ENCODE peak calls at places on chromosomes 16 and 17, in six cellular contexts. M, L, F, W, Y and O are unnamed samples.

GRCh38 chr17:55067697-55068439 is 99.3 kb downstream of the STXBP4 start:
- DNase-seq in M (no peak), W (no peak), L (peak), Y (no peak), F (no peak), O (no peak)

GRCh38 chr16:19555938-19556778 is 655 bp downstream of the VPS35L start:
- DNase-seq in M (no peak), Y (peak), L (peak), W (no peak), F (no peak), O (peak)

GRCh38 chr17:2102931-2103398 is 48.1 kb downstream of the HIC1 start:
- DNase-seq in W (no peak), M (no peak), F (no peak), Y (no peak), L (peak), O (no peak)

GRCh38 chr17:34556951-34557350 is 22.4 kb upstream of the TMEM132E start:
- DNase-seq in L (no peak), Y (no peak), W (no peak), M (no peak), F (no peak), O (no peak)

GRCh38 chr17:79087428-79088143 is 13.0 kb downstream of the ENGASE start:
- DNase-seq in F (peak), Y (peak), M (peak), L (peak), W (peak), O (peak)

GRCh38 chr17:57701121-57701520 is 44.0 kb downstream of the CCDC182 start:
- DNase-seq in M (no peak), Y (no peak), F (no peak), W (no peak), L (no peak), O (no peak)

GRCh38 chr16:3998793-3999478 is 117.3 kb downstream of the ADCY9 start:
- DNase-seq in F (no peak), M (no peak), W (no peak), Y (no peak), L (peak), O (no peak)

GRCh38 chr16:72467157-72467759 is 295.3 kb upstream of the PMFBP1 start:
- DNase-seq in W (no peak), L (peak), M (no peak), F (no peak), Y (peak), O (peak)

GRCh38 chr17:62644487-62645173 is 17.2 kb downstream of the MRC2 start:
- DNase-seq in W (no peak), L (no peak), Y (peak), M (no peak), F (no peak), O (no peak)

GRCh38 chr17:70848785-70849184 is 679.5 kb downstream of the KCNJ2 start:
- DNase-seq in L (peak), W (no peak), M (no peak), Y (no peak), F (no peak), O (no peak)

GRCh38 chr17:76515291-76515949 is 14.2 kb upstream of the RHBDF2 start:
- DNase-seq in M (peak), F (peak), L (peak), W (peak), Y (no peak), O (no peak)

GRCh38 chr17:4043862-4044261 is 79.6 kb upstream of the ATP2A3 start:
- DNase-seq in F (no peak), W (no peak), Y (no peak), M (peak), L (no peak), O (no peak)

GRCh38 chr16:31108794-31109558 is 790 bp downstream of the BCKDK start:
- DNase-seq in W (no peak), Y (no peak), F (no peak), L (no peak), M (no peak), O (no peak)

GRCh38 chr16:80656731-80657150 is 115.9 kb downstream of the DYNLRB2 start:
- DNase-seq in Y (no peak), W (no peak), L (no peak), F (no peak), M (no peak), O (no peak)

GRCh38 chr16:88969361-88969831 is 7.6 kb downstream of the CBFA2T3 start:
- DNase-seq in F (no peak), L (no peak), Y (no peak), M (no peak), W (no peak), O (no peak)

GRCh38 chr16:20897253-20897896 is 2.8 kb downstream of the DCUN1D3 start:
- DNase-seq in M (peak), L (peak), F (no peak), Y (no peak), W (no peak), O (no peak)

GRCh38 chr17:2814499-2815341 is 18.5 kb downstream of the RAP1GAP2 start:
- DNase-seq in Y (peak), M (peak), L (no peak), W (peak), F (peak), O (no peak)

GRCh38 chr17:3976675-3977171 is 12.5 kb upstream of the ATP2A3 start:
- DNase-seq in Y (no peak), M (peak), W (peak), L (no peak), F (peak), O (no peak)

GRCh38 chr16:78405833-78406232 is 306.4 kb downstream of the WWOX start:
- DNase-seq in W (no peak), L (no peak), F (no peak), Y (no peak), M (no peak), O (no peak)
- TF ChIP-seq CTCF in W (no peak), L (no peak), F (no peak), Y (no peak), M (no peak), O (no peak)

GRCh38 chr16:2858245-2859025 is 465 bp upstream of the PRSS22 start:
- DNase-seq in L (no peak), F (no peak), Y (peak), W (no peak), M (peak), O (no peak)
- TF ChIP-seq CTCF in L (no peak), F (no peak), Y (peak), W (no peak), M (no peak), O (no peak)

DNA sequence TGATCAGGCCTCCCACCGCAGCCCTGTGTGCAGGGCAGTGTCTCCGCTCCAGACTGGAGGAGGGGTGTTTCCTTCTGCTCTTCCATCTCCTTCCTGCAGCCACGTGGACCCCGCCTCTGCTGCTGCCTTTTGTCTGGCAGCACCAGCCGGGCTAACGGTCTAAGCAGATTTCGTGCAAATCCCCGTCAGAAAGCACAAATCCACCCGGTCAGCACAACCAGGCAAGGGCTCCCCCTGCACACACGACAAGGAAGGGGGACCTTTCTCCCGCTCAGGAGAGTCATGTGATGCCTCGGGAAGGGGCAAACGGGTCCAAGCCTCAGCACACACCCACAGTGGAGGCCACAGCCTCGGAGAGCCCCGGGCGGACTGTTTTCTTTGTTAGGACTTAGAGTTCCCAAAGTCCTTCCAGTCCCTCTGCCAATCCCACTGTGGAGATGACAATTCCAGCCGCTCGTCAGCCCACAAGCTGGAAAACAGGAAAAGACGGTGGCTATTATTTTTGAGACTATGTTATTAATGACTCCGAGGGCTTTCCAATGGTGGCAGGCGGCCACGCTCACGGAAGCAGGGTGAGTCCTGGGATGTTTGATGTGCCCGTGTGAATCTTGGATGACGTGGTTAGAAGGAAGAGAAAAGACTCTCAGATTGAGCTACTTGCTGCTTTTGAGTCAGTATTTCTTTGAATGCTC is 22.5 kb upstream of the MEAK7 start:
- DNase-seq in Y (no peak), L (peak), M (no peak), F (peak), W (no peak), O (no peak)
- TF ChIP-seq CTCF in Y (no peak), L (no peak), M (no peak), F (no peak), W (no peak), O (no peak)

GRCh38 chr16:48194828-48195566 is 39.2 kb upstream of the ABCC12 start:
- DNase-seq in L (peak), M (no peak), F (no peak), Y (no peak), W (no peak), O (no peak)
- TF ChIP-seq CTCF in L (no peak), M (no peak), F (no peak), Y (no peak), W (no peak), O (no peak)